ENCODE peak calls at places on chromosomes 6 and 20, in five cellular contexts. One of them, this sample, is unnamed.

GRCh38 chr20:38842558-38842981 is 37.1 kb downstream of the PPP1R16B start:
- DNase-seq in HS-5: no peak
- DNase-seq in midbrain: no peak
- DNase-seq in GM06990: peak
- DNase-seq in upper lobe of right lung: no peak
- DNase-seq in this sample: no peak

GRCh38 chr6:169978615-169979161 is 227.3 kb downstream of the ERMARD start:
- DNase-seq in midbrain: no peak
- DNase-seq in GM06990: no peak
- DNase-seq in upper lobe of right lung: peak
- DNase-seq in HS-5: no peak
- DNase-seq in this sample: no peak

GRCh38 chr6:1761472-1761871 is 151.8 kb downstream of the FOXC1 start:
- DNase-seq in GM06990: no peak
- DNase-seq in HS-5: no peak
- DNase-seq in midbrain: peak
- DNase-seq in upper lobe of right lung: no peak
- DNase-seq in this sample: no peak

GRCh38 chr20:8145246-8145639 is 13.2 kb downstream of the PLCB1 start:
- DNase-seq in upper lobe of right lung: no peak
- DNase-seq in GM06990: no peak
- DNase-seq in HS-5: no peak
- DNase-seq in midbrain: no peak
- DNase-seq in this sample: no peak

GRCh38 chr20:50528804-50529351 is 18.7 kb downstream of the PTPN1 start:
- DNase-seq in upper lobe of right lung: no peak
- DNase-seq in midbrain: no peak
- DNase-seq in HS-5: no peak
- DNase-seq in GM06990: no peak
- DNase-seq in this sample: no peak

GRCh38 chr20:47035191-47035590 is 140.5 kb downstream of the EYA2 start:
- DNase-seq in GM06990: no peak
- DNase-seq in HS-5: no peak
- DNase-seq in upper lobe of right lung: no peak
- DNase-seq in midbrain: no peak
- DNase-seq in this sample: no peak

GRCh38 chr20:25321262-25321831 is 69.3 kb downstream of the ABHD12 start:
- DNase-seq in GM06990: no peak
- DNase-seq in upper lobe of right lung: no peak
- DNase-seq in midbrain: no peak
- DNase-seq in HS-5: no peak
- DNase-seq in this sample: no peak

GRCh38 chr20:62393266-62393665 is 6.4 kb downstream of the RPS21 start:
- DNase-seq in upper lobe of right lung: no peak
- DNase-seq in GM06990: no peak
- DNase-seq in HS-5: no peak
- DNase-seq in midbrain: no peak
- DNase-seq in this sample: no peak

GRCh38 chr6:52697903-52698302 is 27.0 kb downstream of the TMEM14A start:
- DNase-seq in HS-5: no peak
- DNase-seq in GM06990: no peak
- DNase-seq in midbrain: no peak
- DNase-seq in upper lobe of right lung: no peak
- DNase-seq in this sample: no peak

GRCh38 chr6:159998543-159998942 is 29.7 kb downstream of the IGF2R start:
- DNase-seq in upper lobe of right lung: no peak
- DNase-seq in midbrain: no peak
- DNase-seq in HS-5: no peak
- DNase-seq in GM06990: no peak
- DNase-seq in this sample: no peak